ENCODE peak calls at places on chromosomes 3 and 15, in six cellular contexts. R is transverse colon, S is A549, L is endodermal cell, H is stomach, F is PC-9. C is an unnamed sample.

GRCh38 chr3:56314842-56315241 is 153.4 kb downstream of the ERC2 start:
- DNase-seq in R (no peak), S (no peak), L (peak; percentile 59), H (no peak), F (no peak), C (no peak)

GRCh38 chr15:62809106-62809967 is 233.2 kb upstream of the TPM1 start:
- DNase-seq in R (no peak), S (no peak), L (no peak), H (no peak), F (no peak), C (no peak)

GRCh38 chr3:49017646-49017977 is 768 bp downstream of the DALRD3 start:
- DNase-seq in R (peak; percentile 75), S (no peak), L (no peak), H (no peak), F (no peak), C (no peak)

GRCh38 chr15:32861741-32862140 is 143.9 kb downstream of the GREM1 start:
- DNase-seq in R (peak; percentile 22), S (no peak), L (peak; percentile 73), H (no peak), F (no peak), C (peak; percentile 34)

GRCh38 chr15:35444557-35445204 is 101.3 kb downstream of the DPH6 start:
- DNase-seq in R (no peak), S (peak; percentile 8), L (no peak), H (no peak), F (peak; percentile 7), C (no peak)

GRCh38 chr3:190617185-190617584 is 103.3 kb downstream of the IL1RAP start:
- DNase-seq in R (peak; percentile 16), S (no peak), L (no peak), H (no peak), F (no peak), C (no peak)

GRCh38 chr15:98395974-98396627 is 252.2 kb upstream of the IGF1R start:
- DNase-seq in R (no peak), S (no peak), L (no peak), H (no peak), F (no peak), C (no peak)

GRCh38 chr15:61227269-61228024 is 1.7 kb downstream of the RORA start:
- DNase-seq in R (no peak), S (peak; percentile 26), L (peak; percentile 67), H (no peak), F (peak; percentile 4), C (no peak)

GRCh38 chr3:43726511-43726910 is 35.8 kb downstream of the ABHD5 start:
- DNase-seq in R (no peak), S (no peak), L (no peak), H (no peak), F (no peak), C (no peak)

GRCh38 chr3:39590776-39591175 is 123.3 kb downstream of the MOBP start:
- DNase-seq in R (no peak), S (no peak), L (no peak), H (no peak), F (no peak), C (no peak)

GRCh38 chr15:91853968-91854943 is 748 bp downstream of the SLCO3A1 start:
- DNase-seq in R (peak; percentile 57), S (peak; percentile 45), L (peak; percentile 84), H (peak; percentile 42), F (peak; percentile 51), C (peak; percentile 32)

GRCh38 chr15:42155546-42156265 is 730 bp downstream of the PLA2G4F start:
- DNase-seq in R (peak; percentile 76), S (no peak), L (no peak), H (peak; percentile 84), F (peak; percentile 74), C (peak; percentile 69)

GRCh38 chr3:128321418-128321817 is 145.3 kb downstream of the DNAJB8 start:
- DNase-seq in R (no peak), S (no peak), L (no peak), H (peak; percentile 10), F (no peak), C (no peak)

GRCh38 chr3:107756649-107757048 is 233.9 kb downstream of the BBX start:
- DNase-seq in R (no peak), S (no peak), L (no peak), H (no peak), F (no peak), C (no peak)

GRCh38 chr15:69958494-69959134 is 139.1 kb downstream of the TLE3 start:
- DNase-seq in R (no peak), S (no peak), L (peak; percentile 80), H (no peak), F (no peak), C (no peak)

GRCh38 chr15:27545494-27546255 is 553.4 kb downstream of the OCA2 start:
- DNase-seq in R (no peak), S (no peak), L (no peak), H (no peak), F (no peak), C (no peak)

GRCh38 chr3:127961963-127962362 is 46.9 kb downstream of the KBTBD12 start:
- DNase-seq in R (no peak), S (peak; percentile 51), L (peak; percentile 56), H (peak; percentile 37), F (peak; percentile 55), C (peak; percentile 8)

GRCh38 chr3:5349343-5349742 is 161.8 kb downstream of the EDEM1 start:
- DNase-seq in R (no peak), S (peak; percentile 18), L (no peak), H (no peak), F (no peak), C (no peak)

GRCh38 chr15:91982401-91982800 is 128.9 kb downstream of the SLCO3A1 start:
- DNase-seq in R (no peak), S (no peak), L (no peak), H (no peak), F (no peak), C (no peak)

GRCh38 chr3:47370887-47371697 is 9.7 kb upstream of the PTPN23 start:
- DNase-seq in R (peak; percentile 23), S (peak; percentile 30), L (peak; percentile 79), H (no peak), F (no peak), C (no peak)

GRCh38 chr15:60718661-60719069 is 239.7 kb upstream of the ICE2 start:
- DNase-seq in R (no peak), S (no peak), L (no peak), H (no peak), F (no peak), C (no peak)

DNA sequence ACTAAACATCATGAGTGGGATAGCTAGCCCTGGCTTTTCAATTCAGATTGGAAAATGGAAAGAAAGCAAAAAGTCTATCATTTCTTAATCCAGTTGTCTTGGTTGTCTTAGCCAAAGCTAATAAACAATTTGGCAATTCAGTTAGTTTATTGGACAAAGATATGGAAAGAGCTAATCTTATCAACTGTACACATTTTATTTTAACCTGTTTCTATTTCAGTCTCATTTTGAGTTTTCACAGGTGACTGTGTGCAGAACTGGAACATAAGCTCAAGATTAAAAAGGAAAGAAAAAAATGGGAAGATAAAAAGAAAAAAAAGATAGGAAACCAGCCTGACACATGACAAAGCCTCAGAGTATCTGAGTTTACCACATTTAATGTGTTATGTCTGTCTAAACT is 642.6 kb downstream of the SQOR start:
- DNase-seq in R (no peak), S (no peak), L (no peak), H (no peak), F (no peak), C (no peak)
- H3K4me1 ChIP-seq in R (no peaks in the 10 kb centered on the region), S (no peaks in the 10 kb centered on the region), L (no peaks in the 10 kb centered on the region), H (peaks cover 14% of the 10 kb centered on the region), F (no peaks in the 10 kb centered on the region), C (peaks cover 23% of the 10 kb centered on the region)

GRCh38 chr3:99999541-99999940 is 114.8 kb downstream of the FILIP1L start:
- DNase-seq in R (no peak), S (no peak), L (no peak), H (no peak), F (no peak), C (no peak)
- H3K4me3 ChIP-seq in R (no peak overlapping the region), S (no peak overlapping the region), L (no peak overlapping the region), H (no peak overlapping the region), F (no peak overlapping the region), C (no peak overlapping the region)

DNA sequence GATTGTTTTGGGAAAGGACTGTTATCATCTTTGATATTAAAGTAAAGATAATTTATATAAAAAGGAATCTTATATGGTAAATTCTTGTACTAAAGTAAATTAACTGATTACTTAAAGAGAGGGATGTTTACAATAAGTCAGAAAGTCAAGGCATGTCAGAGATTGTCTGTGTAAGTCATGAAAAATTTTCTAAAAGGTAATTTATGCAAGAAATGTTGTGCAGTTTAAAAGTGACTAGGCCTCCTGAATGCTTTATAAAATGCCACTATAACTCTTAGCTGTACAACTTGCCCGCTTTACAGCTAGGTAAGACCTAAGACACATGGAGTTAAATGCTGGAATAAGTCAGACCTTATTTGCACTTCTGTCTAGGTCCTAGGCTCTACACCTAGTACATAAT is 692.9 kb downstream of the GBE1 start:
- DNase-seq in R (no peak), S (no peak), L (no peak), H (no peak), F (no peak), C (no peak)
- TF ChIP-seq CTCF in R (no peak), S (no peak), L (no peak), H (no peak), F (no peak), C (no peak)

GRCh38 chr3:194093822-194094221 is 42.1 kb upstream of the HES1 start:
- DNase-seq in R (no peak), S (no peak), L (no peak), H (no peak), F (peak; percentile 26), C (no peak)

GRCh38 chr3:194092770-194093336 is 43.1 kb upstream of the HES1 start:
- DNase-seq in R (no peak), S (no peak), L (no peak), H (no peak), F (no peak), C (peak; percentile 33)

GRCh38 chr3:194090716-194091115 is 45.2 kb upstream of the HES1 start:
- DNase-seq in R (no peak), S (no peak), L (no peak), H (no peak), F (no peak), C (no peak)

GRCh38 chr3:194089357-194090177 is 46.4 kb upstream of the HES1 start:
- DNase-seq in R (peak; percentile 63), S (peak; percentile 86), L (peak; percentile 91), H (peak; percentile 40), F (peak; percentile 98), C (peak; percentile 72)

GRCh38 chr3:194091141-194091540 is 44.8 kb upstream of the HES1 start:
- DNase-seq in R (no peak), S (peak; percentile 41), L (no peak), H (no peak), F (peak; percentile 96), C (no peak)
- H3K4me1 ChIP-seq in R (no peaks in the 10 kb centered on the region), S (peaks cover 41% of the 10 kb centered on the region), L (peaks cover 15% of the 10 kb centered on the region), H (no peaks in the 10 kb centered on the region), F (peaks cover 56% of the 10 kb centered on the region), C (peaks cover 21% of the 10 kb centered on the region)

DNA sequence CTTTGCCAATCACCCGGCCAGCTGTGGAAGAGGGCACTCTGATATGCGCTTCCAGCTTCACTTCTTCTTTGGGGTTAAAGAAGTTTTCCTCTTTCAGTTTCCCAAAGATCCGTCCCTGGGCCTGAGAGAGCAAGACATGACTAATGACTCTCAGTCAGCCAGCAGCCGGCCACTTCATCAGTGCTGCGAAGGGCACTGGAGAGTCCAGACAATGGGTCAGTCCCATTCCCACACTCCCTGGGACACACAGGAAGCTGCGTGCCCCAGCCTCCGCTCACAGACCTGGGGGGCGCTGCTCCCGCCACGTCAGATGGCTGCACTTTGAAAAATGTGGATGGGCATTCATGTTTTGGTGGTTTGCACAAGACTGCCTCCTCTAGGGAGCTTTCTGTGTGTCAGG is 63.3 kb downstream of the SENP2 start:
- DNase-seq in R (no peak), S (no peak), L (no peak), H (no peak), F (no peak), C (no peak)
- H3K4me3 ChIP-seq in R (no peak overlapping the region), S (no peak overlapping the region), L (no peak overlapping the region), H (no peak overlapping the region), F (no peak overlapping the region), C (no peak overlapping the region)

GRCh38 chr3:161020264-161020663 is 84.9 kb downstream of the B3GALNT1 start:
- DNase-seq in R (no peak), S (no peak), L (no peak), H (no peak), F (no peak), C (no peak)
- TF ChIP-seq CTCF in R (no peak), S (no peak), L (no peak), H (no peak), F (no peak), C (no peak)

C was measured in body of pancreas.